ENCODE peak calls at places on chromosomes 3 and 15, in four cellular contexts. J is GM12878, U is K562, T is HepG2. L is an unnamed sample.

GRCh38 chr3:197936819-197937384 is 13.1 kb upstream of the RPL35A start:
- DNase-seq in T (no peak), U (no peak), J (no peak), L (no peak)

GRCh38 chr3:184796551-184796950 is 15.4 kb upstream of the VPS8 start:
- DNase-seq in T (no peak), J (no peak), U (no peak), L (no peak)

GRCh38 chr3:127486337-127486944 is 104.1 kb downstream of the TPRA1 start:
- DNase-seq in J (no peak), U (no peak), T (no peak), L (no peak)

GRCh38 chr15:83287541-83288027 is 3.1 kb upstream of the BNC1 start:
- DNase-seq in T (no peak), J (no peak), U (no peak), L (no peak)

GRCh38 chr15:101669744-101670143 is 17.6 kb upstream of the TM2D3 start:
- DNase-seq in U (no peak), T (no peak), J (no peak), L (no peak)

GRCh38 chr15:82535566-82536408 is 4.5 kb downstream of the RPS17 start:
- DNase-seq in U (peak), J (no peak), T (peak), L (no peak)

GRCh38 chr3:50299929-50300680 is 900 bp upstream of the HYAL3 start:
- DNase-seq in T (no peak), U (peak), J (no peak), L (no peak)

GRCh38 chr15:84907731-84908130 is 23.3 kb downstream of the SLC28A1 start:
- DNase-seq in U (no peak), T (no peak), J (no peak), L (no peak)

GRCh38 chr3:172525116-172525613 is 1.9 kb upstream of the TNFSF10 start:
- DNase-seq in J (no peak), U (no peak), T (no peak), L (no peak)

GRCh38 chr15:77097317-77097721 is 26.4 kb upstream of the TSPAN3 start:
- DNase-seq in U (peak), T (no peak), J (no peak), L (no peak)

GRCh38 chr3:15164356-15164755 is 41.7 kb upstream of the CAPN7 start:
- DNase-seq in J (no peak), U (no peak), T (no peak), L (no peak)

GRCh38 chr3:46420931-46421330 is 13.9 kb downstream of the CCRL2 start:
- DNase-seq in U (no peak), T (no peak), J (no peak), L (no peak)

GRCh38 chr3:47440131-47440530 is 35.6 kb downstream of the SCAP start:
- DNase-seq in U (peak), J (no peak), T (peak), L (no peak)

GRCh38 chr3:39142067-39142466 is 11.3 kb downstream of the CSRNP1 start:
- DNase-seq in T (no peak), J (no peak), U (no peak), L (no peak)

GRCh38 chr3:39139442-39139841 is 13.9 kb downstream of the CSRNP1 start:
- DNase-seq in T (no peak), J (no peak), U (no peak), L (no peak)

GRCh38 chr3:39140341-39140971 is 12.9 kb downstream of the CSRNP1 start:
- DNase-seq in U (no peak), T (no peak), J (no peak), L (no peak)

GRCh38 chr3:39143051-39143885 is 10.1 kb downstream of the CSRNP1 start:
- DNase-seq in J (no peak), T (no peak), U (no peak), L (no peak)

DNA sequence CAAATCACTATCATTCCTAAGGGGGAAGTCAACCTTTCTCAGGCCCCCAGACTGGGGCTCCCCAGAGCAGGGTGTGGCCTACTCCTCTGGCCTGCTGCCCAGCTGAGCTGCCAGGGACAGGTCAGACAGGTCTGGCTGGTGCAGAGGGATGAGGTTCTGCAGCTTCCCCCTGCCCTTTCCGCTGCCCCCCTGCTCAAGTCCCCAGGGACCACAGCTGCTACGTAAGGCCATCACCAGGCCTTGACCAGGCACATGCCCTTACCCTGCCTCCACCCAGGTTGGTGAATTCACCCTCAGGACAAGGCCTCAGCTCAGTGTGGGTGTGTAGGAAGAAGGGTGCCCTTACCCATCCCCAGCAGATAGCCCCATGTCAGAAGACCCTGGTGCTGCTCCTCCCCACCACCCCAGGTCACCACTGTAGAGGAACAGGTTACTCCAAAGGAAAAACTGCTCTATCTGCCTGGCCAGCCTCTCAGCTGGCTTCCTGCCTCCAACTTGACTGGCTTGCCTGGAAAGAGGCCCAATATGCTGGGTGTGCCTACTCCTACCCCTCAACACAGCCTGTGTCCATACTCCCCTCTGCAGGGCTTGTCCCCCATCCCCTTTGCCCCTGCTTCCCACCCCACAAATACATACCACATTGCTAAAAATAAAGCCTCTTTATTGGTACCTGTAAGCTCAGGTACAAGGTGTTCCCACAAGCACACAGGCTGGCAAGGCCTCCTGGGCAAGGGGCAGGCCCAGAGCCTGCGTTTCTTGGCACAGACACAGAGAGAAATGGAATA is 12.0 kb downstream of the CSRNP1 start:
- DNase-seq in U (peak), T (no peak), J (no peak), L (no peak)
- TF ChIP-seq TARDBP in U (no peak), T (no peak), J (no peak), L (no peak)

GRCh38 chr3:108036984-108037741 is 53.7 kb downstream of the CD47 start:
- DNase-seq in U (no peak), J (no peak), T (no peak), L (no peak)
- TF ChIP-seq BHLHE40 in U (no peak), J (no peak), T (no peak), L (no peak)

GRCh38 chr15:67815036-67815592 is 10.2 kb upstream of the SKOR1 start:
- DNase-seq in U (no peak), T (no peak), J (no peak), L (no peak)

GRCh38 chr15:67809866-67810265 is 15.4 kb upstream of the SKOR1 start:
- DNase-seq in T (no peak), J (no peak), U (no peak), L (no peak)

GRCh38 chr15:67812232-67812631 is 13.1 kb upstream of the SKOR1 start:
- DNase-seq in J (no peak), T (no peak), U (no peak), L (no peak)

GRCh38 chr15:67816668-67817067 is 8.6 kb upstream of the SKOR1 start:
- DNase-seq in U (no peak), T (no peak), J (no peak), L (no peak)

GRCh38 chr15:67813104-67813634 is 12.1 kb upstream of the SKOR1 start:
- DNase-seq in U (no peak), J (no peak), T (no peak), L (no peak)
- TF ChIP-seq FOXK2 in U (no peak), J (no peak), T (no peak), L (no peak)

DNA sequence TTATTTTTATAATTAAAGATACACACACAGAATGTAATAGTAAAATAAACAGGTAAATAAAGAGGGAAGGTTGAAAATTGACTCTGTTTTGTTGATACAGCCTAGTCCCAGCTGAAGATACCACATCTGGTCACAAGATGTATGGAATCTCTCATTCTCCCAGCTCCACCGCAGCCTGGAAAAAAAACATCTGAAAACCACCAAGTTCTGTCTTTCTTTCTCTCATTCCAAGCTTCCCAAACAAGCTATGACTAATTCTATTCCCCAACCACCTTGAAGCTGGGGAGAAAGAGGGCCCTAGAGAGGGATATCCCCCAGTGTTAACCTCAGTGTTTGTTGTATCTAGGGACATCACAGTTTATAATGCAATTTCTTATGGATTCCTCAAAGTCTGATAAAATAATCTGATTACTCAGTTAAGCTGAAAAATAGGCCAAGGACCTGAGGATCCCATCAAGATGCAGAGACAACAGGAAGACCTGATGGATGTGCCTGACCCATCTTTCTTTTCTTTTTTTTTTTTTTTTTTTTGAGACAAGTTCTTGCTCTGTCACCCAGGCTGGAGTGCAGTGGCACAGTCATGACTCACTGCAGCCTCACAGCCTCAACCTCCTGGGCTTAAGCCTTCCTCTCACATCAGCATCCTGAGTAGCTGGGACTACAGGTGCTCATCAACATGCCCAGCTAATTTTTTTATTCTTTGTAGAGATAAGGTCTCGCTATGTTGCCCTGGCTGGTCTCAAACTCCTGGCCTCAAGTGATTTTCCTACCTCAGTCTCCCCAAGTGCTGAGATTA is 38.1 kb downstream of the SRGAP3 start:
- DNase-seq in T (no peak), J (no peak), U (no peak), L (no peak)
- TF ChIP-seq TARDBP in T (no peak), J (no peak), U (no peak), L (no peak)

GRCh38 chr15:65613365-65613764 is 2.4 kb upstream of the INTS14 start:
- DNase-seq in T (no peak), U (no peak), J (no peak), L (no peak)

GRCh38 chr15:65612616-65612946 is 1.6 kb upstream of the INTS14 start:
- DNase-seq in U (no peak), J (no peak), T (no peak), L (no peak)

GRCh38 chr15:65610871-65611718 is at the start of gene INTS14:
- DNase-seq in T (peak), U (peak), J (peak), L (peak)

GRCh38 chr15:65612949-65613348 is 2.0 kb upstream of the INTS14 start:
- DNase-seq in J (no peak), U (no peak), T (peak), L (no peak)

GRCh38 chr15:65611888-65612615 is 1.1 kb upstream of the INTS14 start:
- DNase-seq in U (peak), J (no peak), T (peak), L (no peak)
- TF ChIP-seq BHLHE40 in U (no peak), J (no peak), T (no peak), L (no peak)

GRCh38 chr3:195095704-195096036 is 175.3 kb downstream of the XXYLT1 start:
- DNase-seq in T (no peak), J (no peak), U (no peak), L (no peak)

GRCh38 chr3:195095035-195095703 is 175.8 kb downstream of the XXYLT1 start:
- DNase-seq in U (no peak), J (peak), T (no peak), L (no peak)

GRCh38 chr3:195093731-195094130 is 177.2 kb downstream of the XXYLT1 start:
- DNase-seq in T (no peak), J (no peak), U (no peak), L (no peak)

GRCh38 chr3:195096053-195096452 is 174.9 kb downstream of the XXYLT1 start:
- DNase-seq in U (no peak), T (no peak), J (no peak), L (no peak)

GRCh38 chr3:195094211-195094921 is 176.6 kb downstream of the XXYLT1 start:
- DNase-seq in U (no peak), T (no peak), J (peak), L (no peak)
- TF ChIP-seq FOXK2 in U (no peak), T (no peak), J (no peak), L (no peak)

GRCh38 chr3:179801263-179801662 is 148.4 kb downstream of the USP13 start:
- DNase-seq in T (peak), J (no peak), U (no peak), L (no peak)

GRCh38 chr3:179809639-179810038 is 156.8 kb downstream of the USP13 start:
- DNase-seq in U (no peak), T (no peak), J (no peak), L (no peak)

GRCh38 chr3:179801831-179802230 is 149.0 kb downstream of the USP13 start:
- DNase-seq in U (no peak), T (no peak), J (no peak), L (no peak)

GRCh38 chr3:179807588-179807987 is 154.7 kb downstream of the USP13 start:
- DNase-seq in J (no peak), U (no peak), T (no peak), L (no peak)

GRCh38 chr3:179806177-179806576 is 153.3 kb downstream of the USP13 start:
- DNase-seq in T (no peak), J (no peak), U (no peak), L (no peak)
- TF ChIP-seq TARDBP in T (no peak), J (no peak), U (no peak), L (no peak)

DNA sequence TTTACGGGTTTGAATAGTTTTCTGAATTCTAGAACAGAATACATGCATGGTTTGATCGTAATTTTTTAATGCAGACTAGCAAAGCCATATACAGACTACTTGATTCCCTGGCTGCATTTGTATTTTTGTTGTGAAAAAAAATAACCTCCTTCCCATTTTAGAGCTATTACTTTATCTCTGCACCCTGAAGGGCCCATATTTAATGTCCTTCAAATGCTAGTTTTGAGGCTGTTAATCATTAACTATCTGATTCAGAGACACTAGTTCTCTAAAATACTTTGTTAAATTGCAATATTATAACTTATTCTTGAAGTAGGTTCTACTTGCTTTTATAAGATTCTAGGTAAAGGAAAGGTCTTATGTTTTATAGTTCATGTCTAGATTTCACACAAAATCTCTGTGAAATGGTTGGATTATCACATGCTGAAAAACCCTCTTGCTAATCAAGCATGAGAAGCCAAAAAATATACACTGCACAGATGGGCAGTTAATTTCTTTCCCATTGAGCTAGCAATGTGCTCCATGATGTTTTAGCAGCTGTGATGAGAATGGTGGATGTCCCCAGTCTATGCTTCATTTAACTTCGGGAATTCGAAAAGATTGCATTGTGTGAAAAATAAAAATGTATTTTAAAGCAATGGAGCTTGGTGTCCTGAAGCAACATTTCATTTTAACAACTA is 634.0 kb upstream of the BCHE start:
- DNase-seq in U (no peak), J (no peak), T (no peak), L (no peak)
- TF ChIP-seq BHLHE40 in U (no peak), J (no peak), T (no peak), L (no peak)

GRCh38 chr15:86006546-86006945 is 73.1 kb upstream of the AGBL1 start:
- DNase-seq in U (no peak), T (no peak), J (no peak), L (no peak)

GRCh38 chr15:85999658-86000057 is 80.0 kb upstream of the AGBL1 start:
- DNase-seq in T (no peak), U (no peak), J (no peak), L (no peak)

GRCh38 chr15:86004061-86004460 is 75.6 kb upstream of the AGBL1 start:
- DNase-seq in U (no peak), J (no peak), T (no peak), L (no peak)

GRCh38 chr15:86001200-86001599 is 78.5 kb upstream of the AGBL1 start:
- DNase-seq in T (no peak), J (no peak), U (no peak), L (no peak)

GRCh38 chr15:86002444-86002843 is 77.2 kb upstream of the AGBL1 start:
- DNase-seq in U (no peak), T (no peak), J (no peak), L (no peak)
- TF ChIP-seq FOXK2 in U (no peak), T (no peak), J (no peak), L (no peak)

GRCh38 chr15:61556037-61556648 is 327.0 kb upstream of the RORA start:
- DNase-seq in T (peak), U (no peak), J (no peak), L (no peak)
- TF ChIP-seq TARDBP in T (no peak), U (no peak), J (no peak), L (no peak)

L was measured in HEK293T.